ENCODE peak calls at places on chromosomes 2 and 18, in eight cellular contexts. G, N, B, Y, E, K, L and T are unnamed samples.

GRCh38 chr18:52636536-52636935 is 296.5 kb downstream of the DCC start:
- DNase-seq in G (no peak), N (no peak), B (no peak), Y (peak), E (no peak), K (no peak), L (no peak), T (no peak)

GRCh38 chr18:63238711-63239110 is 80.9 kb downstream of the BCL2 start:
- DNase-seq in G (no peak), N (no peak), B (no peak), Y (no peak), E (no peak), K (no peak), L (no peak), T (no peak)

GRCh38 chr2:233051241-233052149 is 8.6 kb upstream of the INPP5D start:
- DNase-seq in G (no peak), N (no peak), B (peak), Y (no peak), E (no peak), K (peak), L (no peak), T (peak)

GRCh38 chr2:86026744-86027065 is 79.0 kb downstream of the POLR1A start:
- DNase-seq in G (no peak), N (no peak), B (no peak), Y (no peak), E (no peak), K (no peak), L (no peak), T (no peak)

GRCh38 chr2:220076734-220077133 is 449.3 kb downstream of the SLC4A3 start:
- DNase-seq in G (no peak), N (no peak), B (no peak), Y (no peak), E (no peak), K (peak), L (no peak), T (no peak)

GRCh38 chr2:33354981-33355380 is 121.5 kb upstream of the RASGRP3 start:
- DNase-seq in G (no peak), N (no peak), B (no peak), Y (no peak), E (no peak), K (no peak), L (no peak), T (no peak)

GRCh38 chr2:6392966-6393365 is 472.7 kb downstream of the CMPK2 start:
- DNase-seq in G (no peak), N (no peak), B (no peak), Y (no peak), E (no peak), K (no peak), L (no peak), T (no peak)

GRCh38 chr2:172195836-172196376 is 93.2 kb upstream of the DLX2 start:
- DNase-seq in G (no peak), N (no peak), B (no peak), Y (no peak), E (no peak), K (peak), L (no peak), T (no peak)